ENCODE peak calls at places on chromosome 19, in five cellular contexts. E is mesenchymal stem cell, C is H1, O is H9, M is trophoblast cell. J is an unnamed sample.
A peak's percentile ranks its signal among the peaks of the same experiment; 100 is the strongest.

GRCh38 chr19:53659292-53659691 is 27.5 kb downstream of the DPRX start:
- DNase-seq in E (no peak), C (peak; percentile 65), O (peak; percentile 78), M (peak; percentile 91), J (no peak)

GRCh38 chr19:8334458-8335342 is 8.4 kb downstream of the KANK3 start:
- DNase-seq in E (peak; percentile 51), C (no peak), O (peak; percentile 85), M (peak; percentile 18), J (peak; percentile 73)

GRCh38 chr19:15161028-15161984 is 39.5 kb downstream of the NOTCH3 start:
- DNase-seq in E (peak; percentile 23), C (no peak), O (no peak), M (peak; percentile 19), J (no peak)

GRCh38 chr19:15913830-15914229 is 16.0 kb upstream of the CYP4F2 start:
- DNase-seq in E (no peak), C (no peak), O (no peak), M (no peak), J (no peak)

GRCh38 chr19:41302624-41303351 is 7.2 kb upstream of the CCDC97 start:
- DNase-seq in E (no peak), C (no peak), O (no peak), M (no peak), J (no peak)

GRCh38 chr19:48873476-48874308 is 1.5 kb downstream of the PPP1R15A start:
- DNase-seq in E (peak; percentile 43), C (no peak), O (no peak), M (no peak), J (no peak)

GRCh38 chr19:15315101-15315500 is 17.2 kb downstream of the BRD4 start:
- DNase-seq in E (no peak), C (no peak), O (no peak), M (peak; percentile 59), J (no peak)

GRCh38 chr19:15426485-15427349 is 7.9 kb upstream of the AKAP8L start:
- DNase-seq in E (no peak), C (no peak), O (no peak), M (no peak), J (no peak)

GRCh38 chr19:17333611-17334413 is 843 bp downstream of the ANO8 start:
- DNase-seq in E (peak; percentile 88), C (no peak), O (peak; percentile 68), M (no peak), J (no peak)

GRCh38 chr19:10309423-10309822 is at the start of gene ZGLP1:
- DNase-seq in E (no peak), C (no peak), O (no peak), M (no peak), J (no peak)

GRCh38 chr19:55683449-55684261 is 8.6 kb downstream of the EPN1 start:
- DNase-seq in E (no peak), C (no peak), O (no peak), M (no peak), J (no peak)

GRCh38 chr19:52722062-52723005 is 12.5 kb downstream of the ZNF611 start:
- DNase-seq in E (peak; percentile 88), C (no peak), O (no peak), M (peak; percentile 91), J (no peak)

GRCh38 chr19:54492568-54492967 is 10.1 kb upstream of the LAIR2 start:
- DNase-seq in E (no peak), C (no peak), O (no peak), M (no peak), J (no peak)

GRCh38 chr19:3826163-3826562 is 40.0 kb upstream of the MATK start:
- DNase-seq in E (no peak), C (no peak), O (no peak), M (no peak), J (no peak)

GRCh38 chr19:55145241-55145640 is 3.8 kb downstream of the TNNT1 start:
- DNase-seq in E (no peak), C (no peak), O (no peak), M (no peak), J (no peak)

GRCh38 chr19:41740415-41741243 is 14.7 kb upstream of the CEACAM6 start:
- DNase-seq in E (no peak), C (no peak), O (no peak), M (no peak), J (no peak)

GRCh38 chr19:45920458-45920857 is 5.9 kb upstream of the NANOS2 start:
- DNase-seq in E (no peak), C (no peak), O (no peak), M (no peak), J (no peak)

GRCh38 chr19:14146789-14147216 is 10.4 kb upstream of the ASF1B start:
- DNase-seq in E (peak; percentile 65), C (no peak), O (no peak), M (peak; percentile 88), J (no peak)

GRCh38 chr19:15527705-15528104 is 19.4 kb downstream of the CYP4F22 start:
- DNase-seq in E (no peak), C (no peak), O (no peak), M (no peak), J (no peak)

GRCh38 chr19:8233370-8233769 is 24.2 kb downstream of the CERS4 start:
- DNase-seq in E (peak; percentile 66), C (no peak), O (no peak), M (no peak), J (no peak)

GRCh38 chr19:29666634-29667389 is 1.6 kb downstream of the PLEKHF1 start:
- DNase-seq in E (peak; percentile 83), C (no peak), O (peak; percentile 73), M (no peak), J (peak; percentile 29)

GRCh38 chr19:3780786-3781304 is 5.3 kb downstream of the MATK start:
- DNase-seq in E (no peak), C (no peak), O (no peak), M (no peak), J (no peak)

GRCh38 chr19:33302175-33302973 is at the start of gene CEBPA:
- DNase-seq in E (peak; percentile 74), C (peak; percentile 58), O (peak; percentile 84), M (peak; percentile 94), J (peak; percentile 90)

GRCh38 chr19:35973487-35973886 is 21.5 kb upstream of the SDHAF1 start:
- DNase-seq in E (no peak), C (no peak), O (no peak), M (no peak), J (no peak)
- H2BK12ac ChIP-seq in E (no peak overlapping the region), C (no peak overlapping the region), O (no peak overlapping the region), M (no peak overlapping the region), J (no peak overlapping the region)

GRCh38 chr19:38661166-38661565 is 13.7 kb downstream of the ACTN4 start:
- DNase-seq in E (no peak), C (no peak), O (no peak), M (no peak), J (no peak)
- H3K4me1 ChIP-seq in E (peaks cover 56% of the 10 kb centered on the region), C (peaks cover 46% of the 10 kb centered on the region), O (peaks cover 38% of the 10 kb centered on the region), M (peaks cover 73% of the 10 kb centered on the region), J (peaks cover 27% of the 10 kb centered on the region)

GRCh38 chr19:43467730-43468129 is 2.3 kb upstream of the LYPD3 start:
- DNase-seq in E (peak; percentile 62), C (no peak), O (no peak), M (no peak), J (no peak)
- H3K4ac ChIP-seq in E (no peak overlapping the region), C (no peak overlapping the region), O (no peak overlapping the region), M (no peak overlapping the region), J (no peak overlapping the region)

DNA sequence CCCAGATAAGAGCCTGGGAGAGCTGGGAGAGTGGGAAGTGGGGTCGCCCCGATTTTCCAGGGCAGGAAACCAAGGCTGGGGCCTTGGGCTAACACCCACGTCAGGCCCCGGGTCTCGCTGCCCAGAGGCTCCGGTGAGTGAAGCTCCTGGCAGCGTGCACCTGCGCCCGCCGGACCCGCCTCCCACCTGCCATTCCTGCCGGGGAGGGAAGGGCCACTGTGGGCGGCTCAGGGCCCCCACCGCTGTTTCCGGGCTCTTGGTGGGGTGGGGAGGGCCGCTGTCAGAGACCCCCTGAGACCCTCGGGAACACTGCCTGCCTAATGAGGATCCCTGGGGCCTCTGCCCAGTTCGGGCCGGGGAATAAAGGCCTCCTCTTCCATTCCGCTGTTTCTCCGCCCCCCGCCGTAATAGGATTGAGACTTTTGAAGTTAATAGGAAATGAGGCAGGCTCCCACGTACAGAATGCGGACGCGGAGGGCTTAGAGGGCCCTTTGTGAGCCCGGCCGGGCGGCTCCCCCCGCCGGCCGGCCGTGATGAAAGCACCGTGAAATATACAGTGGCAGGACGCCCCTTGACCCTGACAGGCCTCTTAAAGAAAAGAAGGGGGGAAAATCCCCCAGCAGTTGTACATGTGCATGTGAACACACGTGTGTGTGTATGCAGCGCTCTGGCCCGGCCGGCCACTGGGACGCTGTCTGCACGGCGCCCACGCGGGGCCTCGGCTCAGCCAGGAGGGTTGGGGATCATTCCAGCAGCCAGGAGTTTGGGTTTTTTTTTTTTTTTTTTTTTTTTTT is 33.2 kb downstream of the EFNA2 start:
- DNase-seq in E (no peak), C (no peak), O (no peak), M (no peak), J (no peak)
- H2BK12ac ChIP-seq in E (no peak overlapping the region), C (no peak overlapping the region), O (no peak overlapping the region), M (no peak overlapping the region), J (no peak overlapping the region)

J was measured in neuronal stem cell.